ENCODE peak calls at places on chromosome 14, in four cellular contexts. R is HTR-8/SVneo; I is uterus; H is activated T-helper 1 cell treated with anti-CD3 and anti-CD28 coated beads, Interleukin-2, amount 50 U/mL, for 16 hours. F is an unnamed sample.

GRCh38 chr14:89190779-89191513 is 226.1 kb downstream of the FOXN3 start:
- DNase-seq in R (no peak), H (no peak), I (no peak), F (no peak)

GRCh38 chr14:73491256-73491976 is 683 bp downstream of the RIOX1 start:
- DNase-seq in I (peak; percentile 48), R (peak; percentile 56), H (peak; percentile 58), F (peak; percentile 66)

GRCh38 chr14:66650491-66650911 is 142.6 kb downstream of the GPHN start:
- DNase-seq in H (no peak), R (no peak), I (no peak), F (no peak)

GRCh38 chr14:104841730-104842129 is 23.3 kb upstream of the CEP170B start:
- DNase-seq in I (no peak), R (no peak), H (no peak), F (no peak)

GRCh38 chr14:50999726-51000125 is 55.4 kb upstream of the PYGL start:
- DNase-seq in R (no peak), H (no peak), I (no peak), F (no peak)

GRCh38 chr14:100004392-100004791 is 60.8 kb upstream of the EVL start:
- DNase-seq in R (no peak), H (no peak), I (no peak), F (no peak)

GRCh38 chr14:58821421-58821820 is 183.7 kb downstream of the DACT1 start:
- DNase-seq in H (no peak), R (no peak), I (no peak), F (no peak)

GRCh38 chr14:54901380-54902142 is 1.1 kb downstream of the GCH1 start:
- DNase-seq in H (no peak), R (peak; percentile 33), I (no peak), F (no peak)

GRCh38 chr14:82313889-82314288 is 780.2 kb upstream of the SEL1L start:
- DNase-seq in I (no peak), H (no peak), R (no peak), F (no peak)

GRCh38 chr14:32370720-32371119 is 41.6 kb downstream of the AKAP6 start:
- DNase-seq in R (peak; percentile 37), H (no peak), I (no peak), F (no peak)

GRCh38 chr14:105487449-105487985 is 831 bp downstream of the CRIP1 start:
- DNase-seq in I (no peak), R (no peak), H (peak; percentile 55), F (no peak)

GRCh38 chr14:49886523-49886922 is 6.4 kb upstream of the ARF6 start:
- DNase-seq in R (no peak), I (no peak), H (no peak), F (no peak)

GRCh38 chr14:95040723-95041476 is 116.4 kb downstream of the DICER1 start:
- DNase-seq in I (no peak), H (no peak), R (no peak), F (peak; percentile 24)

GRCh38 chr14:24135834-24136683 is at the start of gene PSME1:
- DNase-seq in I (peak; percentile 93), R (peak; percentile 65), H (peak; percentile 89), F (peak; percentile 95)

GRCh38 chr14:36271939-36272907 is 48.2 kb downstream of the MBIP start:
- DNase-seq in R (no peak), I (no peak), H (no peak), F (no peak)

GRCh38 chr14:33668066-33668465 is 282.8 kb downstream of the EGLN3 start:
- DNase-seq in I (no peak), H (no peak), R (no peak), F (no peak)

GRCh38 chr14:75805646-75806045 is 144.6 kb downstream of the TTLL5 start:
- DNase-seq in R (no peak), I (no peak), H (no peak), F (no peak)

GRCh38 chr14:69153848-69154208 is 909 bp upstream of the DCAF5 start:
- DNase-seq in R (no peak), I (peak; percentile 37), H (no peak), F (peak; percentile 33)

GRCh38 chr14:50340045-50340444 is 27.9 kb downstream of the DMAC2L start:
- DNase-seq in I (no peak), R (no peak), H (no peak), F (no peak)

GRCh38 chr14:68695326-68695768 is 97.5 kb downstream of the ZFP36L1 start:
- DNase-seq in R (peak; percentile 100), I (peak; percentile 92), H (no peak), F (no peak)

GRCh38 chr14:74763803-74764531 is 851 bp downstream of the YLPM1 start:
- DNase-seq in I (peak; percentile 28), R (peak; percentile 26), H (no peak), F (no peak)

GRCh38 chr14:81137316-81137715 is 83.4 kb downstream of the GTF2A1 start:
- DNase-seq in H (no peak), I (no peak), R (peak; percentile 46), F (no peak)

GRCh38 chr14:56127156-56127555 is 8.9 kb downstream of the PELI2 start:
- DNase-seq in R (no peak), I (no peak), H (no peak), F (no peak)

GRCh38 chr14:39228509-39229221 is 5.0 kb upstream of the MIA2 start:
- DNase-seq in H (no peak), I (no peak), R (no peak), F (no peak)

GRCh38 chr14:101017209-101017608 is 113.7 kb upstream of the RTL1 start:
- DNase-seq in R (peak; percentile 50), H (no peak), I (no peak), F (peak; percentile 24)

GRCh38 chr14:64706552-64707193 is 2.4 kb downstream of the PLEKHG3 start:
- DNase-seq in I (no peak), H (no peak), R (no peak), F (no peak)

GRCh38 chr14:36478782-36479181 is 41.2 kb downstream of the NKX2-1 start:
- DNase-seq in H (no peak), R (no peak), I (no peak), F (no peak)

GRCh38 chr14:30874120-30874998 is at the start of gene COCH:
- DNase-seq in I (no peak), R (peak; percentile 80), H (peak; percentile 3), F (no peak)

GRCh38 chr14:49977126-49977841 is 84.4 kb downstream of the ARF6 start:
- DNase-seq in R (no peak), I (no peak), H (peak; percentile 23), F (no peak)

GRCh38 chr14:106556665-106557289 is 1030.4 kb downstream of the TMEM121 start:
- DNase-seq in I (no peak), H (peak; percentile 70), R (no peak), F (peak; percentile 62)

GRCh38 chr14:66503532-66503931 is 4.4 kb upstream of the GPHN start:
- DNase-seq in H (no peak), R (peak; percentile 28), I (no peak), F (no peak)

GRCh38 chr14:54642950-54643695 is 76.2 kb downstream of the SAMD4A start:
- DNase-seq in R (no peak), H (no peak), I (no peak), F (no peak)

GRCh38 chr14:104132981-104133380 is 5.4 kb upstream of the KIF26A start:
- DNase-seq in H (no peak), R (no peak), I (no peak), F (no peak)